ENCODE peak calls at places on chromosome 7, in six cellular contexts. One of them, this sample, is unnamed.

GRCh38 chr7:90626011-90626410 is 29.9 kb downstream of the CDK14 start:
- DNase-seq in anterior cingulate cortex: no peak
- DNase-seq in DMS 273 treated with DMSO at 0.1 percent for 48 hours: no peak
- DNase-seq in AML-193: no peak
- DNase-seq in mucosa of gallbladder: peak; percentile 13
- DNase-seq in T-helper 1 cell: no peak
- DNase-seq in this sample: peak; percentile 56

GRCh38 chr7:4818000-4818794 is 42.8 kb downstream of the AP5Z1 start:
- DNase-seq in DMS 273 treated with DMSO at 0.1 percent for 48 hours: no peak
- DNase-seq in AML-193: no peak
- DNase-seq in anterior cingulate cortex: no peak
- DNase-seq in mucosa of gallbladder: no peak
- DNase-seq in T-helper 1 cell: no peak
- DNase-seq in this sample: no peak

GRCh38 chr7:12229046-12229445 is 18.0 kb downstream of the TMEM106B start:
- DNase-seq in mucosa of gallbladder: no peak
- DNase-seq in AML-193: no peak
- DNase-seq in anterior cingulate cortex: no peak
- DNase-seq in T-helper 1 cell: no peak
- DNase-seq in DMS 273 treated with DMSO at 0.1 percent for 48 hours: no peak
- DNase-seq in this sample: no peak

GRCh38 chr7:85261341-85261740 is 74.5 kb upstream of the SEMA3D start:
- DNase-seq in T-helper 1 cell: no peak
- DNase-seq in DMS 273 treated with DMSO at 0.1 percent for 48 hours: no peak
- DNase-seq in AML-193: no peak
- DNase-seq in anterior cingulate cortex: no peak
- DNase-seq in mucosa of gallbladder: no peak
- DNase-seq in this sample: no peak

GRCh38 chr7:111992601-111993000 is 213.6 kb downstream of the DOCK4 start:
- DNase-seq in T-helper 1 cell: no peak
- DNase-seq in mucosa of gallbladder: no peak
- DNase-seq in DMS 273 treated with DMSO at 0.1 percent for 48 hours: no peak
- DNase-seq in anterior cingulate cortex: no peak
- DNase-seq in AML-193: no peak
- DNase-seq in this sample: no peak

GRCh38 chr7:20504060-20504459 is 111.4 kb upstream of the ABCB5 start:
- DNase-seq in DMS 273 treated with DMSO at 0.1 percent for 48 hours: no peak
- DNase-seq in mucosa of gallbladder: no peak
- DNase-seq in AML-193: no peak
- DNase-seq in anterior cingulate cortex: no peak
- DNase-seq in T-helper 1 cell: no peak
- DNase-seq in this sample: no peak

GRCh38 chr7:51021906-51022570 is 239.3 kb upstream of the GRB10 start:
- DNase-seq in anterior cingulate cortex: no peak
- DNase-seq in T-helper 1 cell: no peak
- DNase-seq in DMS 273 treated with DMSO at 0.1 percent for 48 hours: no peak
- DNase-seq in AML-193: no peak
- DNase-seq in mucosa of gallbladder: no peak
- DNase-seq in this sample: no peak

GRCh38 chr7:464712-465461 is 54.8 kb downstream of the PDGFA start:
- DNase-seq in mucosa of gallbladder: no peak
- DNase-seq in DMS 273 treated with DMSO at 0.1 percent for 48 hours: no peak
- DNase-seq in T-helper 1 cell: no peak
- DNase-seq in AML-193: no peak
- DNase-seq in anterior cingulate cortex: no peak
- DNase-seq in this sample: no peak

GRCh38 chr7:156999611-157000046 is 10.8 kb downstream of the MNX1 start:
- DNase-seq in DMS 273 treated with DMSO at 0.1 percent for 48 hours: no peak
- DNase-seq in anterior cingulate cortex: no peak
- DNase-seq in mucosa of gallbladder: no peak
- DNase-seq in T-helper 1 cell: no peak
- DNase-seq in AML-193: no peak
- DNase-seq in this sample: no peak

GRCh38 chr7:36949711-36950600 is 225.7 kb upstream of the AOAH start:
- DNase-seq in mucosa of gallbladder: peak; percentile 36
- DNase-seq in DMS 273 treated with DMSO at 0.1 percent for 48 hours: no peak
- DNase-seq in AML-193: peak; percentile 5
- DNase-seq in T-helper 1 cell: no peak
- DNase-seq in anterior cingulate cortex: no peak
- DNase-seq in this sample: no peak

GRCh38 chr7:78514653-78515052 is 716.1 kb downstream of the PHTF2 start:
- DNase-seq in DMS 273 treated with DMSO at 0.1 percent for 48 hours: no peak
- DNase-seq in T-helper 1 cell: no peak
- DNase-seq in anterior cingulate cortex: no peak
- DNase-seq in AML-193: no peak
- DNase-seq in mucosa of gallbladder: no peak
- DNase-seq in this sample: no peak